ENCODE peak calls at places on chromosome 7, in seven cellular contexts. One of them, this sample, is unnamed.

GRCh38 chr7:24469118-24469517 is 104.1 kb upstream of the PALS2 start:
- DNase-seq in A172: no peak
- DNase-seq in AG09309: no peak
- DNase-seq in GM12892: no peak
- DNase-seq in foreskin fibroblast: no peak
- DNase-seq in effector CD4-positive, alpha-beta T cell: no peak
- DNase-seq in uterus: no peak
- DNase-seq in this sample: no peak

GRCh38 chr7:130721486-130722277 is 12.3 kb downstream of the KLF14 start:
- DNase-seq in A172: peak; percentile 71
- DNase-seq in AG09309: peak; percentile 20
- DNase-seq in GM12892: no peak
- DNase-seq in foreskin fibroblast: peak; percentile 88
- DNase-seq in effector CD4-positive, alpha-beta T cell: no peak
- DNase-seq in uterus: peak; percentile 67
- DNase-seq in this sample: peak; percentile 26

GRCh38 chr7:101390901-101391301 is 28.2 kb downstream of the COL26A1 start:
- DNase-seq in A172: no peak
- DNase-seq in AG09309: no peak
- DNase-seq in GM12892: peak; percentile 59
- DNase-seq in foreskin fibroblast: peak; percentile 93
- DNase-seq in effector CD4-positive, alpha-beta T cell: no peak
- DNase-seq in uterus: no peak
- DNase-seq in this sample: peak; percentile 84

GRCh38 chr7:155353256-155353897 is 55.7 kb downstream of the INSIG1 start:
- DNase-seq in A172: no peak
- DNase-seq in AG09309: no peak
- DNase-seq in GM12892: no peak
- DNase-seq in foreskin fibroblast: no peak
- DNase-seq in effector CD4-positive, alpha-beta T cell: no peak
- DNase-seq in uterus: no peak
- DNase-seq in this sample: no peak

GRCh38 chr7:71817931-71818330 is 594.2 kb downstream of the CALN1 start:
- DNase-seq in A172: no peak
- DNase-seq in AG09309: no peak
- DNase-seq in GM12892: no peak
- DNase-seq in foreskin fibroblast: no peak
- DNase-seq in effector CD4-positive, alpha-beta T cell: no peak
- DNase-seq in uterus: no peak
- DNase-seq in this sample: no peak

GRCh38 chr7:143492799-143493568 is 15.3 kb downstream of the TAS2R41 start:
- DNase-seq in A172: no peak
- DNase-seq in AG09309: no peak
- DNase-seq in GM12892: no peak
- DNase-seq in foreskin fibroblast: peak; percentile 68
- DNase-seq in effector CD4-positive, alpha-beta T cell: no peak
- DNase-seq in uterus: no peak
- DNase-seq in this sample: no peak

GRCh38 chr7:117208257-117208656 is 114.6 kb downstream of the WNT2 start:
- DNase-seq in A172: no peak
- DNase-seq in AG09309: no peak
- DNase-seq in GM12892: no peak
- DNase-seq in foreskin fibroblast: no peak
- DNase-seq in effector CD4-positive, alpha-beta T cell: no peak
- DNase-seq in uterus: no peak
- DNase-seq in this sample: no peak

GRCh38 chr7:39300276-39300675 is 265.9 kb upstream of the YAE1 start:
- DNase-seq in A172: peak; percentile 75
- DNase-seq in AG09309: no peak
- DNase-seq in GM12892: no peak
- DNase-seq in foreskin fibroblast: no peak
- DNase-seq in effector CD4-positive, alpha-beta T cell: no peak
- DNase-seq in uterus: no peak
- DNase-seq in this sample: no peak

GRCh38 chr7:120609136-120609753 is 248.7 kb downstream of the TSPAN12 start:
- DNase-seq in A172: no peak
- DNase-seq in AG09309: no peak
- DNase-seq in GM12892: no peak
- DNase-seq in foreskin fibroblast: no peak
- DNase-seq in effector CD4-positive, alpha-beta T cell: no peak
- DNase-seq in uterus: no peak
- DNase-seq in this sample: no peak

GRCh38 chr7:2156756-2157472 is 75.8 kb downstream of the MAD1L1 start:
- DNase-seq in A172: no peak
- DNase-seq in AG09309: no peak
- DNase-seq in GM12892: no peak
- DNase-seq in foreskin fibroblast: no peak
- DNase-seq in effector CD4-positive, alpha-beta T cell: no peak
- DNase-seq in uterus: no peak
- DNase-seq in this sample: no peak

GRCh38 chr7:127251458-127252379 is 1.0 kb downstream of the GRM8 start:
- DNase-seq in A172: no peak
- DNase-seq in AG09309: no peak
- DNase-seq in GM12892: peak; percentile 37
- DNase-seq in foreskin fibroblast: peak; percentile 21
- DNase-seq in effector CD4-positive, alpha-beta T cell: no peak
- DNase-seq in uterus: no peak
- DNase-seq in this sample: peak; percentile 48

GRCh38 chr7:130281227-130281626 is 11.7 kb upstream of the CPA4 start:
- DNase-seq in A172: no peak
- DNase-seq in AG09309: no peak
- DNase-seq in GM12892: no peak
- DNase-seq in foreskin fibroblast: peak; percentile 88
- DNase-seq in effector CD4-positive, alpha-beta T cell: no peak
- DNase-seq in uterus: no peak
- DNase-seq in this sample: no peak

GRCh38 chr7:725223-726005 is 1.1 kb upstream of the DNAAF5 start:
- DNase-seq in A172: peak; percentile 57
- DNase-seq in AG09309: peak; percentile 32
- DNase-seq in GM12892: no peak
- DNase-seq in foreskin fibroblast: peak; percentile 60
- DNase-seq in effector CD4-positive, alpha-beta T cell: no peak
- DNase-seq in uterus: no peak
- DNase-seq in this sample: no peak

GRCh38 chr7:106480616-106481031 is 180.3 kb downstream of the CCDC71L start:
- DNase-seq in A172: no peak
- DNase-seq in AG09309: no peak
- DNase-seq in GM12892: no peak
- DNase-seq in foreskin fibroblast: no peak
- DNase-seq in effector CD4-positive, alpha-beta T cell: no peak
- DNase-seq in uterus: no peak
- DNase-seq in this sample: no peak

GRCh38 chr7:159148430-159149395 is 4.0 kb upstream of the VIPR2 start:
- DNase-seq in A172: no peak
- DNase-seq in AG09309: no peak
- DNase-seq in GM12892: no peak
- DNase-seq in foreskin fibroblast: no peak
- DNase-seq in effector CD4-positive, alpha-beta T cell: no peak
- DNase-seq in uterus: no peak
- DNase-seq in this sample: no peak

GRCh38 chr7:155205368-155206285 is 92.1 kb upstream of the INSIG1 start:
- DNase-seq in A172: peak; percentile 98
- DNase-seq in AG09309: peak; percentile 99
- DNase-seq in GM12892: peak; percentile 82
- DNase-seq in foreskin fibroblast: peak; percentile 97
- DNase-seq in effector CD4-positive, alpha-beta T cell: peak; percentile 82
- DNase-seq in uterus: peak; percentile 83
- DNase-seq in this sample: peak; percentile 91

GRCh38 chr7:158127241-158127640 is 460.4 kb downstream of the PTPRN2 start:
- DNase-seq in A172: no peak
- DNase-seq in AG09309: no peak
- DNase-seq in GM12892: no peak
- DNase-seq in foreskin fibroblast: no peak
- DNase-seq in effector CD4-positive, alpha-beta T cell: no peak
- DNase-seq in uterus: no peak
- DNase-seq in this sample: no peak

GRCh38 chr7:665751-666453 is 60.6 kb upstream of the DNAAF5 start:
- DNase-seq in A172: no peak
- DNase-seq in AG09309: no peak
- DNase-seq in GM12892: no peak
- DNase-seq in foreskin fibroblast: peak; percentile 62
- DNase-seq in effector CD4-positive, alpha-beta T cell: no peak
- DNase-seq in uterus: peak; percentile 60
- DNase-seq in this sample: no peak

GRCh38 chr7:156167987-156168386 is 355.7 kb upstream of the SHH start:
- DNase-seq in A172: no peak
- DNase-seq in AG09309: no peak
- DNase-seq in GM12892: no peak
- DNase-seq in foreskin fibroblast: no peak
- DNase-seq in effector CD4-positive, alpha-beta T cell: no peak
- DNase-seq in uterus: no peak
- DNase-seq in this sample: no peak

GRCh38 chr7:140649566-140650205 is 9.1 kb upstream of the DENND2A start:
- DNase-seq in A172: peak; percentile 73
- DNase-seq in AG09309: no peak
- DNase-seq in GM12892: no peak
- DNase-seq in foreskin fibroblast: peak; percentile 39
- DNase-seq in effector CD4-positive, alpha-beta T cell: no peak
- DNase-seq in uterus: peak; percentile 8
- DNase-seq in this sample: no peak

GRCh38 chr7:69109131-69109740 is 489.0 kb upstream of the AUTS2 start:
- DNase-seq in A172: no peak
- DNase-seq in AG09309: no peak
- DNase-seq in GM12892: no peak
- DNase-seq in foreskin fibroblast: no peak
- DNase-seq in effector CD4-positive, alpha-beta T cell: no peak
- DNase-seq in uterus: no peak
- DNase-seq in this sample: no peak

GRCh38 chr7:94741179-94741578 is 85.2 kb upstream of the SGCE start:
- DNase-seq in A172: no peak
- DNase-seq in AG09309: no peak
- DNase-seq in GM12892: no peak
- DNase-seq in foreskin fibroblast: peak; percentile 3
- DNase-seq in effector CD4-positive, alpha-beta T cell: no peak
- DNase-seq in uterus: no peak
- DNase-seq in this sample: no peak

GRCh38 chr7:47568569-47568968 is 13.3 kb downstream of the TNS3 start:
- DNase-seq in A172: no peak
- DNase-seq in AG09309: no peak
- DNase-seq in GM12892: no peak
- DNase-seq in foreskin fibroblast: no peak
- DNase-seq in effector CD4-positive, alpha-beta T cell: no peak
- DNase-seq in uterus: no peak
- DNase-seq in this sample: no peak

GRCh38 chr7:153920897-153921296 is 131.3 kb upstream of the DPP6 start:
- DNase-seq in A172: no peak
- DNase-seq in AG09309: no peak
- DNase-seq in GM12892: no peak
- DNase-seq in foreskin fibroblast: no peak
- DNase-seq in effector CD4-positive, alpha-beta T cell: no peak
- DNase-seq in uterus: no peak
- DNase-seq in this sample: no peak

GRCh38 chr7:23277359-23277989 is 21.7 kb upstream of the MALSU1 start:
- DNase-seq in A172: peak; percentile 76
- DNase-seq in AG09309: no peak
- DNase-seq in GM12892: peak; percentile 31
- DNase-seq in foreskin fibroblast: peak; percentile 82
- DNase-seq in effector CD4-positive, alpha-beta T cell: peak; percentile 17
- DNase-seq in uterus: no peak
- DNase-seq in this sample: peak; percentile 64